ENCODE peak calls at places on chromosome 12, in four cellular contexts. P, W, A and U are unnamed samples. For H3K9me3, the result is how much of the 10 kb centered on the place peaks cover.

GRCh38 chr12:52246720-52247621 is 13.9 kb downstream of the KRT7 start:
- DNase-seq in A (no peak), W (no peak), P (no peak), U (no peak)

GRCh38 chr12:8012910-8013309 is 19.6 kb upstream of the FOXJ2 start:
- DNase-seq in P (no peak), W (no peak), A (no peak), U (no peak)

GRCh38 chr12:40238221-40238902 is 13.6 kb downstream of the LRRK2 start:
- DNase-seq in A (no peak), W (no peak), P (no peak), U (peak)

GRCh38 chr12:40921563-40922163 is 229.4 kb downstream of the CNTN1 start:
- DNase-seq in P (peak), A (no peak), W (peak), U (peak)

GRCh38 chr12:6612247-6612646 is 5.1 kb upstream of the CHD4 start:
- DNase-seq in P (no peak), A (no peak), W (no peak), U (no peak)

GRCh38 chr12:77841467-77842054 is 10.9 kb downstream of the NAV3 start:
- DNase-seq in P (no peak), A (no peak), W (no peak), U (no peak)

GRCh38 chr12:58888131-58888783 is 32.0 kb downstream of the LRIG3 start:
- DNase-seq in A (no peak), P (peak), W (no peak), U (no peak)

GRCh38 chr12:14954269-14954668 is 7.1 kb downstream of the ARHGDIB start:
- DNase-seq in P (no peak), A (no peak), W (no peak), U (no peak)

GRCh38 chr12:107912421-107913004 is 138.0 kb downstream of the ASCL4 start:
- DNase-seq in P (no peak), W (no peak), A (peak), U (peak)

GRCh38 chr12:100612557-100612956 is 39.1 kb downstream of the GAS2L3 start:
- DNase-seq in P (no peak), W (no peak), A (no peak), U (no peak)

GRCh38 chr12:5733136-5733755 is 211.8 kb downstream of the ANO2 start:
- DNase-seq in W (no peak), A (no peak), P (peak), U (no peak)

GRCh38 chr12:47841506-47841905 is 21.8 kb upstream of the HDAC7 start:
- DNase-seq in A (no peak), W (peak), P (peak), U (no peak)

GRCh38 chr12:111353026-111353425 is 15.9 kb downstream of the PHETA1 start:
- DNase-seq in W (no peak), P (no peak), A (no peak), U (no peak)

GRCh38 chr12:42199007-42199406 is 39.0 kb downstream of the YAF2 start:
- DNase-seq in P (no peak), A (no peak), W (no peak), U (no peak)

GRCh38 chr12:50088577-50089335 is 3.6 kb downstream of the SMARCD1 start:
- DNase-seq in P (peak), A (peak), W (peak), U (peak)

GRCh38 chr12:124497039-124497438 is 70.4 kb downstream of the NCOR2 start:
- DNase-seq in P (peak), W (peak), A (no peak), U (no peak)

GRCh38 chr12:78457951-78458350 is 406.6 kb upstream of the SYT1 start:
- DNase-seq in A (no peak), P (peak), W (peak), U (no peak)

GRCh38 chr12:122730215-122731014 is at the start of gene HCAR1:
- DNase-seq in A (no peak), W (no peak), P (no peak), U (no peak)

GRCh38 chr12:108371801-108372344 is 32.8 kb upstream of the CMKLR1 start:
- DNase-seq in W (peak), P (peak), A (no peak), U (no peak)

GRCh38 chr12:100077367-100077766 is 65.3 kb downstream of the BLTP3B start:
- DNase-seq in A (no peak), P (no peak), W (peak), U (no peak)

GRCh38 chr12:89067436-89067835 is 284.9 kb downstream of the DUSP6 start:
- DNase-seq in A (no peak), P (peak), W (peak), U (no peak)

GRCh38 chr12:75315518-75315917 is 14.6 kb downstream of the CAPS2 start:
- DNase-seq in P (peak), W (peak), A (no peak), U (no peak)

GRCh38 chr12:128951448-128951847 is 98.2 kb downstream of the GLT1D1 start:
- DNase-seq in W (no peak), A (no peak), P (no peak), U (peak)

GRCh38 chr12:108375986-108376663 is 37.0 kb upstream of the CMKLR1 start:
- DNase-seq in W (no peak), P (no peak), A (no peak), U (no peak)

GRCh38 chr12:67794151-67794550 is 145.6 kb downstream of the DYRK2 start:
- DNase-seq in W (no peak), A (no peak), P (peak), U (no peak)

GRCh38 chr12:49893753-49894752 is 9.6 kb downstream of the FAIM2 start:
- DNase-seq in A (no peak), P (peak), W (peak), U (no peak)

GRCh38 chr12:24483732-24484131 is 465.2 kb downstream of the BCAT1 start:
- DNase-seq in P (no peak), W (no peak), A (no peak), U (no peak)

GRCh38 chr12:121805800-121806555 is 2.2 kb downstream of the SETD1B start:
- DNase-seq in A (peak), W (peak), P (no peak), U (peak)

GRCh38 chr12:75308279-75308678 is 21.8 kb downstream of the CAPS2 start:
- DNase-seq in A (no peak), P (no peak), W (no peak), U (no peak)

GRCh38 chr12:46553266-46553665 is 180.7 kb upstream of the SLC38A2 start:
- DNase-seq in W (peak), A (no peak), P (peak), U (no peak)

GRCh38 chr12:83827193-83827592 is 1085.4 kb downstream of the SLC6A15 start:
- DNase-seq in P (no peak), A (peak), W (no peak), U (no peak)

GRCh38 chr12:480831-481230 is 21.1 kb downstream of the B4GALNT3 start:
- DNase-seq in A (no peak), P (peak), W (peak), U (no peak)

DNA sequence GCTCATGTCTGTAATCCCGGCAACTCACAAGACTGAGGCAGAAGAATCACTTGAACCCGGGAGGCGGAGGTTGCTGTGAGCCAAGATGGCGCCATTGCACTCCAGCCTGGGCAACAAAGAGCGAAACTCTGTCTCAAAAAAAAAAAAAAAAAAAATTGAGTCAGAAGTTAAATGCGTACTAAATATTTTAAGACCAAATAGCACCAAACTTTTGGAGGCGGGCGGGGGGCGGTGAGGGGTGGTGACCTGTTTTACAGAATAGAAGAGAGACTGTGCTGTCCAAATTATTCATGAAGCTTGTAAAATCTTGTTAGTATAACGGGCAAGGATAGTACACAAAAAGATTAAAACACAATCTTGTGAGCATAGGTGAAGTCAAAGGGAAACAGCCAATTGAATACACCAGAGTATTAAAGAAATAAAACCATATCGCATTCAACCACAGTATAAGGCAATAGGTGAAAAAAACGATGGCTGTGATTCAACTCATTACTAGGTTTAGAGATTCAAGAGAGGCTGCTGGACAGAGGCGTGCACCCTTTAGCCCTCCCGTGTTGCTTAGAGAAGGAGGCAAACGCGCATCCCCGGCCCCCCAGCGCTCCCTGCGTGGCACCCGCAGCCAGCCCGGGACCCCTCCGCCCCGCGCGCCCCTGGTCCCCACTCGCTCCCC is 571 bp downstream of the ZNF891 start:
- DNase-seq in P (peak), A (no peak), W (no peak), U (no peak)
- H3K9me3 ChIP-seq in P (under half), A (under half), W (half or more), U (half or more)

DNA sequence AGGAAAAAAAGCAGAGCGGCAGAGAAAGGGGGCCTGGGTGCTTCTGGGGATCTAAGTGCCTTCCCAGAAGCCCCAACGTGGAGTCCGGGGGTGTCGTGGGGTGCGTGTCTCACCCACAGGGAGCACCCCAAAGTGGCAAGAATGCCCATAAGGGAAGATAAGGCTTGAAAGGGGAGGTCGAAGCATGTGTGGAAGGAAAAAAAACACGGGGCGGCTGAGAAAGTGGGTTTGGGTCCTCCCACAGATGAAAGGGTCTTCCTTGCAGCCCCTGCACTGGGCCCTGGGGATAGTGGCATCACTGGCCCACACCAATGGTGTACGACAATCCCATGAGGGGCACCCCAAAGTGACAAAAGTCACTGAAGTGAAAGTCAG is 275.5 kb downstream of the ALG10 start:
- DNase-seq in W (no peak), A (peak), P (no peak), U (no peak)
- H3K9me3 ChIP-seq in W (under half), A (under half), P (half or more), U (under half)

GRCh38 chr12:34606749-34607519 is 584.6 kb downstream of the ALG10 start:
- DNase-seq in P (no peak), A (no peak), W (no peak), U (no peak)
- H3K9me3 ChIP-seq in P (under half), A (under half), W (under half), U (under half)

DNA sequence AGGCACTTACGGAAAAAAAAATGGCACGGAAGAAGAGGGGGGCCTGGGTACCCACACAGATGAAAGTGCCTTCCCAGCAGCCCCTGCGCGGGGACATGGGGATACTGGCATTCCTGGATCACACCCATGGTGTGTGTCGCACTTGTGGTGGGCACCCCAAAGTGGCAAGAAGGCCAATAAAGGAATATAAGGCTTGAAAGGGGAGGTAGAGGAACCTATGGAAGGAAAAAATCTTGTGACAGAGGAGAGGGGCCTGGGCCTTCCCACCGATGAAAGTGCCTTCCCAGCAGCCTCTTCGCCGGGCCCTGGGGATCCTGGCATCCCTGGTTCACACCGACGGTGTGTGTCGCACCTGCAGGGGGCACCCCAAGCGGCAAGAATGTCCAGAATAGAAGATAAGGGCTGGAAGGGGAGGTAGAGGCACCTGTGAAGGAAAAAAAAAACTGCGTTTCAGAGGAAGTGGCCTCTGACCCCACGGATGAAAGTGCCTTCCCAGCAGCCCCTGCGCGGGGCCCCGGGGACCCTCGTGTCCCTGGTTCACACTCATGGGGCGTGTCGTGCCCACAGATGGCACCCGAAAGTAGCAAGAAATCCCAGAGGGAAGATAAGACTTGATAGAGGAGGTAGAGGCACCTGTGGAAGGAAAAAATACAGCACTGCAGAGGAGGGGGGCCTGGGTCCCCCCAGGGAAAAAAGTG is 284.0 kb downstream of the ALG10 start:
- DNase-seq in P (no peak), W (no peak), A (no peak), U (no peak)
- H3K9me3 ChIP-seq in P (half or more), W (under half), A (under half), U (under half)

GRCh38 chr12:34361721-34362316 is 339.5 kb downstream of the ALG10 start:
- DNase-seq in A (no peak), W (no peak), P (no peak), U (no peak)
- H3K9me3 ChIP-seq in A (under half), W (under half), P (under half), U (under half)

DNA sequence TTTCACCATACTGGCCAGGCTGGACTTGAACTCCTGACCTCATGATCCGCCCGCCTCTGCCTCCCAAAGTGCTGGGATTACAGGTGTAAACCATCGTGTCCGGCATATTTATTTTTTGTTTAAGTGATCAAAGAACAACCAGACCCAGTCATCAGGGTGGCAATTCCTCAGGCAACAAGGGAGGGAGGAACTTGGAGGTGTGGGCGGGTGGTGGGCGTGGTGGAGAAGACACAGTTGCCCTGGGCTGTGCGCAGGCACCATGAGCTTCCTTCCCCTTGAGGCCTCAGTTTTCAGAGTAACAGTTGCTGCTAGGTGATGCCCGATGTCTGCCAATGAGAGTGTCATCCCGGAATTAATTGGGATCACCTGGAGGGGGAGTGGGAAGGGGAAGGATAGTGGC is 191.7 kb downstream of the ALG10 start:
- DNase-seq in P (no peak), W (no peak), A (no peak), U (no peak)
- H3K9me3 ChIP-seq in P (under half), W (under half), A (under half), U (under half)